ENCODE peak calls at places on chromosome 11, in six cellular contexts. One of them, this sample, is unnamed.
A peak's percentile ranks its signal among the peaks of the same experiment; 100 is the strongest.

GRCh38 chr11:12642040-12642439 is 32.2 kb upstream of the TEAD1 start:
- DNase-seq in CD8-positive, alpha-beta memory T cell: no peak
- DNase-seq in tibial artery: no peak
- DNase-seq in NCI-H1092: no peak
- DNase-seq in activated T-cell treated with anti-CD3 and anti-CD28 coated beads, Interleukin-2, amount 50 U/mL, for 48 hours: no peak
- DNase-seq in stimulated activated CD4-positive, alpha-beta T cell treated with anti-CD3 and anti-CD28 coated beads, Interleukin-15, amount 100 ng/mL, for 24 hours: no peak
- DNase-seq in this sample: no peak

GRCh38 chr11:110366234-110366633 is 63.5 kb upstream of the FDX1 start:
- DNase-seq in stimulated activated CD4-positive, alpha-beta T cell treated with anti-CD3 and anti-CD28 coated beads, Interleukin-15, amount 100 ng/mL, for 24 hours: no peak
- DNase-seq in activated T-cell treated with anti-CD3 and anti-CD28 coated beads, Interleukin-2, amount 50 U/mL, for 48 hours: no peak
- DNase-seq in tibial artery: no peak
- DNase-seq in CD8-positive, alpha-beta memory T cell: no peak
- DNase-seq in NCI-H1092: no peak
- DNase-seq in this sample: no peak

GRCh38 chr11:97544401-97544800 is 1154.6 kb downstream of the JRKL start:
- DNase-seq in activated T-cell treated with anti-CD3 and anti-CD28 coated beads, Interleukin-2, amount 50 U/mL, for 48 hours: no peak
- DNase-seq in NCI-H1092: no peak
- DNase-seq in CD8-positive, alpha-beta memory T cell: no peak
- DNase-seq in tibial artery: no peak
- DNase-seq in stimulated activated CD4-positive, alpha-beta T cell treated with anti-CD3 and anti-CD28 coated beads, Interleukin-15, amount 100 ng/mL, for 24 hours: no peak
- DNase-seq in this sample: no peak

GRCh38 chr11:84140386-84141169 is 854.4 kb upstream of the CCDC90B start:
- DNase-seq in activated T-cell treated with anti-CD3 and anti-CD28 coated beads, Interleukin-2, amount 50 U/mL, for 48 hours: no peak
- DNase-seq in tibial artery: no peak
- DNase-seq in NCI-H1092: no peak
- DNase-seq in stimulated activated CD4-positive, alpha-beta T cell treated with anti-CD3 and anti-CD28 coated beads, Interleukin-15, amount 100 ng/mL, for 24 hours: no peak
- DNase-seq in CD8-positive, alpha-beta memory T cell: no peak
- DNase-seq in this sample: no peak

GRCh38 chr11:44167047-44167446 is 71.6 kb downstream of the EXT2 start:
- DNase-seq in tibial artery: no peak
- DNase-seq in stimulated activated CD4-positive, alpha-beta T cell treated with anti-CD3 and anti-CD28 coated beads, Interleukin-15, amount 100 ng/mL, for 24 hours: no peak
- DNase-seq in activated T-cell treated with anti-CD3 and anti-CD28 coated beads, Interleukin-2, amount 50 U/mL, for 48 hours: no peak
- DNase-seq in NCI-H1092: no peak
- DNase-seq in CD8-positive, alpha-beta memory T cell: no peak
- DNase-seq in this sample: no peak

GRCh38 chr11:120199613-120200012 is 11.2 kb upstream of the OAF start:
- DNase-seq in NCI-H1092: no peak
- DNase-seq in activated T-cell treated with anti-CD3 and anti-CD28 coated beads, Interleukin-2, amount 50 U/mL, for 48 hours: no peak
- DNase-seq in tibial artery: no peak
- DNase-seq in stimulated activated CD4-positive, alpha-beta T cell treated with anti-CD3 and anti-CD28 coated beads, Interleukin-15, amount 100 ng/mL, for 24 hours: no peak
- DNase-seq in CD8-positive, alpha-beta memory T cell: no peak
- DNase-seq in this sample: no peak

GRCh38 chr11:120511116-120511803 is at the start of gene GRIK4:
- DNase-seq in CD8-positive, alpha-beta memory T cell: peak; percentile 57
- DNase-seq in NCI-H1092: peak; percentile 72
- DNase-seq in stimulated activated CD4-positive, alpha-beta T cell treated with anti-CD3 and anti-CD28 coated beads, Interleukin-15, amount 100 ng/mL, for 24 hours: peak; percentile 87
- DNase-seq in activated T-cell treated with anti-CD3 and anti-CD28 coated beads, Interleukin-2, amount 50 U/mL, for 48 hours: peak; percentile 89
- DNase-seq in tibial artery: peak; percentile 82
- DNase-seq in this sample: peak; percentile 77

GRCh38 chr11:1053121-1053901 is 16.8 kb upstream of the MUC6 start:
- DNase-seq in stimulated activated CD4-positive, alpha-beta T cell treated with anti-CD3 and anti-CD28 coated beads, Interleukin-15, amount 100 ng/mL, for 24 hours: no peak
- DNase-seq in tibial artery: peak; percentile 55
- DNase-seq in NCI-H1092: no peak
- DNase-seq in activated T-cell treated with anti-CD3 and anti-CD28 coated beads, Interleukin-2, amount 50 U/mL, for 48 hours: no peak
- DNase-seq in CD8-positive, alpha-beta memory T cell: no peak
- DNase-seq in this sample: no peak

GRCh38 chr11:67056640-67057409 is at the start of gene RHOD:
- DNase-seq in NCI-H1092: no peak
- DNase-seq in stimulated activated CD4-positive, alpha-beta T cell treated with anti-CD3 and anti-CD28 coated beads, Interleukin-15, amount 100 ng/mL, for 24 hours: peak; percentile 62
- DNase-seq in tibial artery: peak; percentile 80
- DNase-seq in CD8-positive, alpha-beta memory T cell: no peak
- DNase-seq in activated T-cell treated with anti-CD3 and anti-CD28 coated beads, Interleukin-2, amount 50 U/mL, for 48 hours: peak; percentile 47
- DNase-seq in this sample: no peak

GRCh38 chr11:10893713-10894112 is 35.9 kb upstream of the ZBED5 start:
- DNase-seq in tibial artery: no peak
- DNase-seq in CD8-positive, alpha-beta memory T cell: no peak
- DNase-seq in activated T-cell treated with anti-CD3 and anti-CD28 coated beads, Interleukin-2, amount 50 U/mL, for 48 hours: no peak
- DNase-seq in stimulated activated CD4-positive, alpha-beta T cell treated with anti-CD3 and anti-CD28 coated beads, Interleukin-15, amount 100 ng/mL, for 24 hours: no peak
- DNase-seq in NCI-H1092: no peak
- DNase-seq in this sample: no peak

GRCh38 chr11:117528061-117528780 is 200.6 kb downstream of the CEP164 start:
- DNase-seq in activated T-cell treated with anti-CD3 and anti-CD28 coated beads, Interleukin-2, amount 50 U/mL, for 48 hours: no peak
- DNase-seq in stimulated activated CD4-positive, alpha-beta T cell treated with anti-CD3 and anti-CD28 coated beads, Interleukin-15, amount 100 ng/mL, for 24 hours: no peak
- DNase-seq in NCI-H1092: no peak
- DNase-seq in tibial artery: no peak
- DNase-seq in CD8-positive, alpha-beta memory T cell: no peak
- DNase-seq in this sample: no peak

GRCh38 chr11:62850911-62851806 is 11.8 kb upstream of the WDR74 start:
- DNase-seq in activated T-cell treated with anti-CD3 and anti-CD28 coated beads, Interleukin-2, amount 50 U/mL, for 48 hours: peak; percentile 77
- DNase-seq in stimulated activated CD4-positive, alpha-beta T cell treated with anti-CD3 and anti-CD28 coated beads, Interleukin-15, amount 100 ng/mL, for 24 hours: peak; percentile 62
- DNase-seq in CD8-positive, alpha-beta memory T cell: no peak
- DNase-seq in tibial artery: no peak
- DNase-seq in NCI-H1092: no peak
- DNase-seq in this sample: no peak

GRCh38 chr11:3709977-3710376 is 38.8 kb upstream of the CHRNA10 start:
- DNase-seq in activated T-cell treated with anti-CD3 and anti-CD28 coated beads, Interleukin-2, amount 50 U/mL, for 48 hours: no peak
- DNase-seq in stimulated activated CD4-positive, alpha-beta T cell treated with anti-CD3 and anti-CD28 coated beads, Interleukin-15, amount 100 ng/mL, for 24 hours: no peak
- DNase-seq in CD8-positive, alpha-beta memory T cell: no peak
- DNase-seq in NCI-H1092: no peak
- DNase-seq in tibial artery: no peak
- DNase-seq in this sample: no peak

GRCh38 chr11:15034687-15035267 is 38.6 kb upstream of the CALCB start:
- DNase-seq in stimulated activated CD4-positive, alpha-beta T cell treated with anti-CD3 and anti-CD28 coated beads, Interleukin-15, amount 100 ng/mL, for 24 hours: no peak
- DNase-seq in CD8-positive, alpha-beta memory T cell: no peak
- DNase-seq in activated T-cell treated with anti-CD3 and anti-CD28 coated beads, Interleukin-2, amount 50 U/mL, for 48 hours: no peak
- DNase-seq in NCI-H1092: no peak
- DNase-seq in tibial artery: no peak
- DNase-seq in this sample: no peak